ENCODE peak calls at places on chromosomes 1 and 21, in seven cellular contexts. T, S, N, B, Q, O and R are unnamed samples.

GRCh38 chr1:101101362-101101761 is 75.8 kb upstream of the DPH5 start:
- DNase-seq in T (peak), B (peak), Q (no peak), N (no peak), O (no peak), S (no peak), R (no peak)

GRCh38 chr1:183198463-183198862 is 12.4 kb downstream of the LAMC2 start:
- DNase-seq in B (peak), N (no peak), O (no peak), S (no peak), Q (no peak), T (no peak), R (no peak)

GRCh38 chr1:204293605-204294365 is 65.9 kb downstream of the PLEKHA6 start:
- DNase-seq in S (no peak), Q (no peak), T (peak), N (no peak), B (peak), O (no peak), R (no peak)

GRCh38 chr1:200670215-200671118 is 760 bp upstream of the DDX59 start:
- DNase-seq in N (peak), T (peak), O (no peak), S (peak), Q (peak), B (peak), R (peak)

GRCh38 chr1:231029841-231030240 is 10.2 kb downstream of the FAM89A start:
- DNase-seq in B (no peak), O (no peak), S (no peak), Q (no peak), T (no peak), N (no peak), R (no peak)

GRCh38 chr1:30763654-30764248 is 6.2 kb upstream of the LAPTM5 start:
- DNase-seq in O (no peak), T (peak), N (peak), B (no peak), Q (no peak), S (no peak), R (no peak)

GRCh38 chr1:5711079-5711478 is 281.1 kb downstream of the NPHP4 start:
- DNase-seq in S (no peak), T (no peak), Q (no peak), N (no peak), O (no peak), B (no peak), R (no peak)

GRCh38 chr1:5945445-5945844 is 46.8 kb downstream of the NPHP4 start:
- DNase-seq in S (no peak), B (no peak), T (no peak), O (no peak), Q (no peak), N (no peak), R (no peak)

GRCh38 chr1:63868220-63868897 is 94.5 kb downstream of the ROR1 start:
- DNase-seq in S (peak), Q (no peak), T (no peak), O (no peak), N (no peak), B (peak), R (no peak)

GRCh38 chr1:167645625-167646410 is 15.8 kb downstream of the RCSD1 start:
- DNase-seq in N (no peak), B (no peak), Q (no peak), O (no peak), S (no peak), T (no peak), R (no peak)

GRCh38 chr1:187433598-187433997 is 604.8 kb downstream of the PLA2G4A start:
- DNase-seq in Q (no peak), N (no peak), B (no peak), O (no peak), S (no peak), T (no peak), R (no peak)

GRCh38 chr21:30616125-30616524 is at the start of gene KRTAP20-1:
- DNase-seq in S (no peak), T (no peak), N (no peak), Q (no peak), B (no peak), O (no peak), R (no peak)

GRCh38 chr1:52702886-52703787 is 5.0 kb upstream of the COA7 start:
- DNase-seq in B (peak), Q (peak), N (peak), S (peak), T (peak), O (peak), R (peak)

GRCh38 chr1:203028784-203029553 is 2.7 kb downstream of the PPFIA4 start:
- DNase-seq in S (no peak), B (no peak), N (no peak), T (no peak), Q (no peak), O (peak), R (no peak)

GRCh38 chr1:87330201-87330953 is 1.7 kb downstream of the LMO4 start:
- DNase-seq in B (peak), T (no peak), N (no peak), Q (peak), O (no peak), S (no peak), R (no peak)

GRCh38 chr21:26842300-26842699 is 2.9 kb downstream of the ADAMTS1 start:
- DNase-seq in S (no peak), T (no peak), Q (no peak), N (no peak), O (no peak), B (peak), R (no peak)

GRCh38 chr1:58898739-58899580 is 115.1 kb upstream of the JUN start:
- DNase-seq in B (no peak), T (no peak), N (no peak), Q (peak), S (no peak), O (peak), R (peak)

GRCh38 chr1:99457381-99458165 is 188.3 kb upstream of the PALMD start:
- DNase-seq in Q (no peak), O (no peak), S (no peak), T (peak), N (peak), B (peak), R (no peak)

GRCh38 chr1:119286587-119287181 is 81.9 kb upstream of the HAO2 start:
- DNase-seq in B (peak), O (no peak), Q (no peak), S (peak), N (no peak), T (no peak), R (no peak)

GRCh38 chr1:108852541-108852940 is 4.4 kb downstream of the AKNAD1 start:
- DNase-seq in B (no peak), Q (no peak), N (no peak), O (no peak), S (no peak), T (no peak), R (no peak)

GRCh38 chr1:7298145-7298544 is 473.0 kb upstream of the VAMP3 start:
- DNase-seq in O (no peak), S (no peak), Q (no peak), B (no peak), N (no peak), T (no peak), R (no peak)

GRCh38 chr1:70204139-70204538 is 1.2 kb downstream of the LRRC40 start:
- DNase-seq in Q (no peak), B (no peak), T (no peak), O (no peak), S (no peak), N (no peak), R (no peak)
- TF ChIP-seq CTCF in Q (no peak), B (no peak), T (no peak), O (no peak), S (no peak), N (no peak), R (no peak)

GRCh38 chr1:26864610-26865480 is 1.9 kb downstream of the SFN start:
- DNase-seq in Q (peak), S (peak), N (peak), T (peak), B (peak), O (peak), R (peak)
- TF ChIP-seq CTCF in Q (no peak), S (no peak), N (peak), T (peak), B (no peak), O (peak), R (no peak)

GRCh38 chr1:53792751-53793150 is 45.3 kb downstream of the NDC1 start:
- DNase-seq in T (no peak), Q (no peak), O (no peak), B (no peak), N (no peak), S (no peak), R (no peak)
- TF ChIP-seq CTCF in T (no peak), Q (no peak), O (no peak), B (no peak), N (no peak), S (no peak), R (no peak)

GRCh38 chr1:117093870-117094621 is 27.5 kb downstream of the TRIM45 start:
- DNase-seq in T (no peak), O (no peak), N (no peak), S (peak), B (peak), Q (no peak), R (no peak)
- TF ChIP-seq CTCF in T (peak), O (peak), N (peak), S (peak), B (peak), Q (no peak), R (peak)

GRCh38 chr1:41582851-41583657 is 98.6 kb upstream of the EDN2 start:
- DNase-seq in B (no peak), N (no peak), Q (no peak), T (no peak), S (no peak), O (no peak), R (no peak)

GRCh38 chr1:41582351-41582750 is 97.9 kb upstream of the EDN2 start:
- DNase-seq in T (no peak), N (no peak), S (no peak), Q (no peak), O (no peak), B (no peak), R (no peak)

GRCh38 chr1:41586230-41586629 is 101.7 kb upstream of the EDN2 start:
- DNase-seq in S (no peak), T (no peak), O (no peak), Q (no peak), N (no peak), B (no peak), R (no peak)

GRCh38 chr1:41582004-41582325 is 97.5 kb upstream of the EDN2 start:
- DNase-seq in O (no peak), Q (no peak), S (no peak), T (no peak), B (no peak), N (no peak), R (no peak)

DNA sequence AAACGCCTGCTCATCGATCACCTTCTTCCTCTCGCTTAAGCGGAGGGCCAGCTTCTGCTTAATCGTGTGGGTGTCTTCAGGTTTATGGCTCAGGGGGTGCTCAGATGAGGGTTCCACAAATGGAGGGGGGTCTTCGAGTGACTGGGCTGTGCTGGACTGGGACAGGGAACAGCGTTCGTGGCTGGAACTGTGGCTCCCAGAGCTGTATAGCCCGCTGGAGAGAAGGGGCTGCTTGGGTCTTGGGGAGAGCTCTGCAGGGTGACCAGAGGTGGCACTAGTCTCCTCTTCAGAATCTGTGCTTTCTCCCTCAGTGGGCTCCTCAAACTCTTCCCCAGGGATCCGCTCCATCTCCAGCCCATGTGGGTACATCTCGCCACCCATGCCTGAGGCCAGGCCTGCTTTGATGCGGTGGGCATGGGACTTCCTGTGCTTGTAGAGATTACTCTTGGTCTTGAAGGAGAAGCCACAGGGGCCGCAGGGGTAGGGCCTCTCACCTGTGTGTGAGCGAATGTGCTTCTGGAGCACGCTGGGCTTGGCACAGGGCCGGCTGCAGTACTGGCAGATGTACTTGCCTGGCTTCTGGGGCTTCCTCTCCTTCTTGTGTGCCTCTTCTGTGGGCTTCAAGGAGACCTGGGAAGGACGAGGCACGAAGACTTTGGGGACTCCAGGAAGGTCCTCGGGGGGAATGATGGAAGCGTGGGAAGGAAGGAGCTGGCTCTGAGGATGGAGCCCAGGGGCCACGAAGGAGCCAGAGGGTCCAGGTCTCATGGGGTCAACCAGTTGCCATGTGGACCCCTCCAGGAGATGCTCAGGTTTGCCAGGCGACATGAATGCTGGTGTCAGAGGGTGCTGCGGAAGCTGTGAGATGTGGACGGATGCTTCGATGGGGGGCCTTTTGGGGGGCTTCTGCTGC is 99.4 kb upstream of the EDN2 start:
- DNase-seq in N (no peak), Q (no peak), O (no peak), T (no peak), B (no peak), S (no peak), R (no peak)
- TF ChIP-seq CTCF in N (no peak), Q (no peak), O (no peak), T (peak), B (no peak), S (no peak), R (no peak)

GRCh38 chr21:23789864-23790263 is 1817.4 kb downstream of the MRPL39 start:
- DNase-seq in T (no peak), B (no peak), N (no peak), O (no peak), S (no peak), Q (no peak), R (no peak)

DNA sequence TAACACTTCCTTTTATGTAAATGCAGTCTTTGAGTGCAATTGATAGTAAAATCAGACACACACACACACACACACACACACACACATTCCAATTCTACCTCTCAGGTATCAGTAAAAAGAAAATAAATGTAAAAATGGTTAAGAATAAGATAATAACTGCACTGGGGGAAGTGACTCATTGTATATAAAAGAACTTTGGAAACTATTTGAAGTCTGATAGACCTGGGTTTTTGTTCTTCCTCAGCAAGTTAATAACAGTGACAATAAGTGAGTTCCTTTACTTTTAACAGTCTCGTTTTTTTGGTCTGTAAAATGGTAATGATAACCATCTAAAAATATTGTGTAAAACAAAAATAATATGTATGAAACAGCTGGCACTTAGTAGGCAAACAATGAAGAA is 1815.0 kb downstream of the MRPL39 start:
- DNase-seq in Q (no peak), S (no peak), B (no peak), T (no peak), O (no peak), N (no peak), R (no peak)
- TF ChIP-seq CTCF in Q (no peak), S (no peak), B (no peak), T (no peak), O (no peak), N (no peak), R (no peak)

GRCh38 chr1:57232500-57232899 is 191.4 kb downstream of the DAB1 start:
- DNase-seq in N (no peak), Q (no peak), B (no peak), T (no peak), O (no peak), S (no peak), R (no peak)
- TF ChIP-seq CTCF in N (no peak), Q (no peak), B (no peak), T (no peak), O (no peak), S (peak), R (no peak)

GRCh38 chr21:42425603-42425985 is 21.9 kb downstream of the UBASH3A start:
- DNase-seq in O (no peak), B (no peak), Q (no peak), T (no peak), N (no peak), S (no peak), R (no peak)
- TF ChIP-seq CTCF in O (no peak), B (no peak), Q (no peak), T (no peak), N (no peak), S (no peak), R (no peak)

GRCh38 chr1:181587870-181588438 is 104.6 kb downstream of the CACNA1E start:
- DNase-seq in Q (no peak), S (no peak), O (no peak), N (peak), B (no peak), T (no peak), R (no peak)
- TF ChIP-seq CTCF in Q (no peak), S (peak), O (no peak), N (no peak), B (no peak), T (no peak), R (no peak)

DNA sequence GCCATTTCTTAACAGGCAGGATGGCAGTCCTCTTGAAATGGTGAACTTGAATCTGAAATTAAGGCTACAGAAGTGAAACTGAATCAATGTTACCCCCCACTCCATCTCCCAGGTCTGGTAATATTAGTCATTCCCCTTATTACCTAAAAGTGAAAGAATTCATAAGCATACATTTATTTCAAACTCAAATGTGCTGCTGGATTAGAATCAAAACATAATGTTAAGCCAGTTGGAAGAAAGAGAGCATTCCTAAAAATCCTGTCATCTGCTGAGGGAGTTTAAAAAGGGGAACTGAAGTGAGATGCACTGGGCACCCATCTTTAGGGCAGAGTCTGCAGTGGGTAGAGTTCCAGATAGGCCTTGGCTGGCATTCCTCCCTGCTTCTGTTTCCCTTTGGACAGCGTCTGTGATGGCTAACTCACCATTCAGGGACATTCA is 17.4 kb downstream of the KIAA0319L start:
- DNase-seq in N (peak), B (peak), Q (no peak), O (no peak), S (no peak), T (no peak), R (no peak)
- TF ChIP-seq CTCF in N (no peak), B (no peak), Q (no peak), O (no peak), S (no peak), T (no peak), R (no peak)